ENCODE peak calls at places on chromosomes 12 and 14, in ten cellular contexts. K is stimulated activated CD8-positive, alpha-beta memory T cell treated with anti-CD3 and anti-CD28 coated beads, Interleukin-15, amount 100 ng/mL, for 24 hours; M is transverse colon; J is H7; U is iris pigment epithelial cell; N is T-helper 2 cell; Y is PC-9; T is A549; L is cardiac fibroblast; E is SK-N-DZ. P is an unnamed sample.
A peak's percentile ranks its signal among the peaks of the same experiment; 100 is the strongest.

GRCh38 chr14:89330236-89331002 is 86.6 kb downstream of the FOXN3 start:
- DNase-seq in E (no peak), U (peak; percentile 97), J (no peak), M (peak; percentile 38), Y (no peak), L (peak; percentile 90), N (no peak), K (no peak), T (no peak), P (peak; percentile 76)

GRCh38 chr14:99506269-99506668 is 25.1 kb downstream of the CCNK start:
- DNase-seq in T (no peak), E (no peak), U (no peak), N (no peak), Y (no peak), J (no peak), K (no peak), M (no peak), L (no peak), P (no peak)

GRCh38 chr12:131254374-131254773 is 300.7 kb downstream of the ADGRD1 start:
- DNase-seq in E (no peak), T (no peak), N (no peak), M (no peak), L (no peak), Y (no peak), J (no peak), K (no peak), U (no peak), P (no peak)

GRCh38 chr12:130673036-130673705 is 42.9 kb downstream of the RIMBP2 start:
- DNase-seq in L (no peak), M (no peak), K (no peak), J (no peak), Y (no peak), E (no peak), T (no peak), N (no peak), U (no peak), P (no peak)

GRCh38 chr12:110750784-110751461 is 8.2 kb upstream of the PPP1CC start:
- DNase-seq in L (no peak), U (no peak), M (no peak), N (no peak), K (no peak), Y (no peak), T (no peak), J (no peak), E (no peak), P (no peak)

GRCh38 chr12:81759215-81759991 is at the start of gene PPFIA2:
- DNase-seq in K (no peak), E (peak; percentile 81), Y (no peak), U (peak; percentile 20), J (peak; percentile 60), M (no peak), T (no peak), N (no peak), L (peak; percentile 28), P (no peak)

GRCh38 chr14:37428954-37429353 is 166.1 kb downstream of the FOXA1 start:
- DNase-seq in M (no peak), Y (peak; percentile 78), N (no peak), T (no peak), J (no peak), K (no peak), E (no peak), L (no peak), U (no peak), P (no peak)

GRCh38 chr14:68027276-68027675 is 207.7 kb downstream of the RAD51B start:
- DNase-seq in Y (no peak), J (no peak), K (no peak), L (peak; percentile 51), U (peak; percentile 74), N (no peak), T (no peak), E (no peak), M (no peak), P (peak; percentile 28)

GRCh38 chr12:106327256-106327852 is 24.8 kb downstream of the TCP11L2 start:
- DNase-seq in E (no peak), L (no peak), J (no peak), N (no peak), U (no peak), M (no peak), K (no peak), Y (no peak), T (no peak), P (no peak)

GRCh38 chr12:2586159-2587035 is 208.4 kb upstream of the FKBP4 start:
- DNase-seq in J (peak; percentile 81), T (no peak), L (no peak), M (no peak), N (no peak), E (no peak), U (no peak), K (no peak), Y (no peak), P (no peak)

GRCh38 chr14:99230271-99231141 is 41.5 kb downstream of the BCL11B start:
- DNase-seq in N (peak; percentile 66), Y (no peak), E (no peak), M (peak; percentile 45), K (no peak), L (no peak), J (peak; percentile 81), T (no peak), U (no peak), P (no peak)

P was measured in HFFc6.